ENCODE peak calls at places on chromosome 1, in ten cellular contexts. D, T, Q, K, U, W, Y, Z, R and I are unnamed samples.
A peak's percentile ranks its signal among the peaks of the same experiment; 100 is the strongest.

GRCh38 chr1:197320991-197321531 is 53.0 kb downstream of the CRB1 start:
- DNase-seq in D (peak; percentile 91), T (peak; percentile 4), Q (no peak), K (peak; percentile 68), U (peak; percentile 80), W (no peak), Y (peak; percentile 38), Z (no peak), R (no peak), I (peak; percentile 39)

GRCh38 chr1:119475866-119476439 is 31.1 kb upstream of the HSD3B1 start:
- DNase-seq in D (peak; percentile 15), T (peak; percentile 21), Q (no peak), K (peak; percentile 53), U (peak; percentile 19), W (peak; percentile 19), Y (peak; percentile 23), Z (peak; percentile 22), R (peak; percentile 83), I (peak; percentile 76)

GRCh38 chr1:21254335-21254951 is 35.8 kb downstream of the ECE1 start:
- DNase-seq in D (peak; percentile 59), T (peak; percentile 33), Q (peak; percentile 76), K (no peak), U (peak; percentile 42), W (peak; percentile 65), Y (no peak), Z (peak; percentile 46), R (peak; percentile 56), I (no peak)

GRCh38 chr1:42908046-42908445 is 50.6 kb downstream of the SLC2A1 start:
- DNase-seq in D (no peak), T (no peak), Q (no peak), K (no peak), U (no peak), W (no peak), Y (no peak), Z (no peak), R (no peak), I (no peak)

GRCh38 chr1:81287681-81288080 is 513.1 kb upstream of the ADGRL2 start:
- DNase-seq in D (no peak), T (no peak), Q (no peak), K (no peak), U (no peak), W (no peak), Y (no peak), Z (no peak), R (no peak), I (no peak)

GRCh38 chr1:102661481-102661880 is 446.8 kb downstream of the COL11A1 start:
- DNase-seq in D (no peak), T (no peak), Q (no peak), K (no peak), U (no peak), W (no peak), Y (no peak), Z (no peak), R (no peak), I (no peak)

GRCh38 chr1:200699871-200700270 is 30.2 kb upstream of the DDX59 start:
- DNase-seq in D (peak; percentile 12), T (peak; percentile 97), Q (no peak), K (peak; percentile 29), U (peak; percentile 38), W (no peak), Y (peak; percentile 29), Z (no peak), R (peak; percentile 64), I (no peak)

GRCh38 chr1:183306317-183307042 is 111.7 kb downstream of the NMNAT2 start:
- DNase-seq in D (no peak), T (no peak), Q (no peak), K (peak; percentile 29), U (no peak), W (peak; percentile 49), Y (no peak), Z (no peak), R (no peak), I (no peak)

GRCh38 chr1:204463125-204464060 is 31.2 kb downstream of the PIK3C2B start:
- DNase-seq in D (no peak), T (no peak), Q (no peak), K (no peak), U (peak; percentile 35), W (peak; percentile 58), Y (no peak), Z (peak; percentile 49), R (peak; percentile 44), I (no peak)

GRCh38 chr1:228445867-228446584 is 29.4 kb upstream of the TRIM17 start:
- DNase-seq in D (peak; percentile 25), T (peak; percentile 56), Q (no peak), K (peak; percentile 39), U (peak; percentile 43), W (no peak), Y (no peak), Z (peak; percentile 50), R (peak; percentile 69), I (peak; percentile 52)

GRCh38 chr1:40059292-40059959 is 18.9 kb downstream of the CAP1 start:
- DNase-seq in D (peak; percentile 29), T (peak; percentile 70), Q (no peak), K (peak; percentile 11), U (peak; percentile 51), W (no peak), Y (peak; percentile 31), Z (no peak), R (no peak), I (peak; percentile 70)

GRCh38 chr1:198003468-198003867 is 86.3 kb downstream of the LHX9 start:
- DNase-seq in D (no peak), T (no peak), Q (no peak), K (no peak), U (no peak), W (no peak), Y (no peak), Z (no peak), R (no peak), I (no peak)

GRCh38 chr1:198713081-198713480 is 74.2 kb downstream of the PTPRC start:
- DNase-seq in D (peak; percentile 13), T (peak; percentile 69), Q (no peak), K (peak; percentile 5), U (peak; percentile 84), W (no peak), Y (no peak), Z (no peak), R (no peak), I (peak; percentile 88)

GRCh38 chr1:116228501-116228900 is 117.3 kb downstream of the MAB21L3 start:
- DNase-seq in D (no peak), T (no peak), Q (no peak), K (no peak), U (no peak), W (no peak), Y (no peak), Z (no peak), R (no peak), I (no peak)

GRCh38 chr1:13754510-13755103 is 54.6 kb downstream of the PRDM2 start:
- DNase-seq in D (no peak), T (peak; percentile 29), Q (no peak), K (no peak), U (peak; percentile 64), W (no peak), Y (no peak), Z (no peak), R (no peak), I (no peak)

GRCh38 chr1:26787381-26787705 is 407 bp upstream of the PIGV start:
- DNase-seq in D (peak; percentile 80), T (peak; percentile 53), Q (no peak), K (no peak), U (peak; percentile 48), W (no peak), Y (no peak), Z (no peak), R (no peak), I (no peak)

GRCh38 chr1:4871373-4871772 is 217.0 kb downstream of the AJAP1 start:
- DNase-seq in D (no peak), T (no peak), Q (no peak), K (no peak), U (no peak), W (no peak), Y (no peak), Z (no peak), R (no peak), I (no peak)

GRCh38 chr1:226733309-226733708 is 5.8 kb downstream of the ITPKB start:
- DNase-seq in D (no peak), T (no peak), Q (no peak), K (no peak), U (no peak), W (no peak), Y (no peak), Z (no peak), R (no peak), I (no peak)

GRCh38 chr1:2232255-2232915 is 4.3 kb downstream of the SKI start:
- DNase-seq in D (no peak), T (no peak), Q (no peak), K (no peak), U (peak; percentile 8), W (no peak), Y (no peak), Z (no peak), R (no peak), I (no peak)

DNA sequence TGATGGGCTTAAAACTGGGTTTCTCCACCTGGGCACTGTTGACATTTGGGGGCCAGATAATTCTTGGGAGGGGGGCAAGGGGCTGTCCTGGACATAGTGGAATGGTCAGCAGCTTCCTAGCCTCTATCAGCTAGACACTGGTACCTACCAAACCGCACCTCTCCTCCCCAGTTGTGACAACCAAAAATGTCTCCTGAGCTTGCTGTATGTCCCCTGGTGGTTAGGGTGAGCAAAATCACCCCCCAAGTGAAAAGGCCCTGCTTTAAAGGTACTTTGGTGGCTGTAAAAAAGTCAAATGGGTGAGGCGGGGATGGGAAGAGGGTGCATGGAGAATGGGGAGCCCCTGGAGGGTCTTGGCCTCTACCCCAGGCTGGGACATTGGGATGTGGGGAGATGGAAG is 182.0 kb downstream of the IGSF21 start:
- DNase-seq in D (no peak), T (no peak), Q (no peak), K (no peak), U (no peak), W (no peak), Y (no peak), Z (no peak), R (no peak), I (no peak)
- TF ChIP-seq CTCF in D (no peak), T (no peak), Q (no peak), K (no peak), U (no peak), W (no peak), Y (no peak), Z (no peak), R (no peak), I (no peak)

GRCh38 chr1:54996869-54997710 is 1.6 kb upstream of the BSND start:
- DNase-seq in D (peak; percentile 16), T (no peak), Q (no peak), K (no peak), U (no peak), W (no peak), Y (no peak), Z (no peak), R (peak; percentile 38), I (peak; percentile 15)
- H3K4me3 ChIP-seq in D (peak overlapping the region; percentile 15), T (no peak overlapping the region), Q (no peak overlapping the region), K (no peak overlapping the region), U (no peak overlapping the region), W (no peak overlapping the region), Y (no peak overlapping the region), Z (no peak overlapping the region), R (no peak overlapping the region), I (no peak overlapping the region)

GRCh38 chr1:6347641-6348487 is 45.7 kb downstream of the ACOT7 start:
- DNase-seq in D (peak; percentile 29), T (peak; percentile 19), Q (no peak), K (peak; percentile 44), U (no peak), W (peak; percentile 32), Y (no peak), Z (no peak), R (peak; percentile 65), I (peak; percentile 53)
- TF ChIP-seq CTCF in D (peak; percentile 77), T (peak; percentile 64), Q (peak; percentile 14), K (peak; percentile 68), U (peak; percentile 63), W (peak; percentile 75), Y (peak; percentile 86), Z (peak; percentile 64), R (peak; percentile 69), I (peak; percentile 79)

GRCh38 chr1:23614128-23614660 is 54.9 kb upstream of the ID3 start:
- DNase-seq in D (no peak), T (no peak), Q (no peak), K (no peak), U (no peak), W (no peak), Y (no peak), Z (no peak), R (no peak), I (no peak)
- H3K4me3 ChIP-seq in D (no peak overlapping the region), T (no peak overlapping the region), Q (no peak overlapping the region), K (no peak overlapping the region), U (no peak overlapping the region), W (no peak overlapping the region), Y (no peak overlapping the region), Z (no peak overlapping the region), R (no peak overlapping the region), I (no peak overlapping the region)